ENCODE peak calls at places on chromosomes 12 and 14, in four cellular contexts. P is mesendoderm, K is IMR-90, U is H1. B is an unnamed sample.

GRCh38 chr14:103514596-103515421 is 7.8 kb downstream of the CKB start:
- DNase-seq in U (no peak), K (no peak), P (no peak), B (no peak)

GRCh38 chr12:118237908-118238307 is 102.0 kb downstream of the PEBP1 start:
- DNase-seq in P (no peak), U (no peak), K (peak), B (no peak)

GRCh38 chr12:93223440-93224426 is 154.0 kb upstream of the NUDT4 start:
- DNase-seq in U (no peak), P (no peak), K (no peak), B (no peak)

GRCh38 chr14:69695664-69696527 is 71.0 kb upstream of the SRSF5 start:
- DNase-seq in K (peak), P (peak), U (no peak), B (no peak)

GRCh38 chr12:46259071-46259470 is 9.8 kb downstream of the SLC38A1 start:
- DNase-seq in P (no peak), U (no peak), K (no peak), B (no peak)

GRCh38 chr14:73460691-73461127 is 2.4 kb upstream of the NUMB start:
- DNase-seq in P (no peak), K (peak), U (no peak), B (no peak)

GRCh38 chr12:3022961-3023360 is 54.2 kb upstream of the TSPAN9 start:
- DNase-seq in K (no peak), P (no peak), U (no peak), B (no peak)

GRCh38 chr12:3976351-3976938 is 103.2 kb upstream of the PARP11 start:
- DNase-seq in K (no peak), U (no peak), P (no peak), B (peak)

GRCh38 chr12:50739611-50740010 is 24.3 kb upstream of the ATF1 start:
- DNase-seq in U (no peak), K (peak), P (no peak), B (no peak)

GRCh38 chr12:20631711-20632110 is 63.4 kb upstream of the SLCO1C1 start:
- DNase-seq in U (no peak), K (no peak), P (no peak), B (no peak)

GRCh38 chr12:163406-163986 is 50.5 kb downstream of the SLC6A12 start:
- DNase-seq in U (no peak), P (no peak), K (no peak), B (no peak)

GRCh38 chr12:7180685-7181084 is 8.8 kb upstream of the PEX5 start:
- DNase-seq in U (no peak), K (peak), P (no peak), B (no peak)

GRCh38 chr12:58419182-58419760 is 477.9 kb downstream of the ATP23 start:
- DNase-seq in U (no peak), K (no peak), P (no peak), B (no peak)

GRCh38 chr12:52616680-52617402 is 1.5 kb downstream of the KRT73 start:
- DNase-seq in U (peak), K (no peak), P (no peak), B (no peak)
- H3K4me2 ChIP-seq in U (no peak), K (no peak), P (no peak), B (no peak)

DNA sequence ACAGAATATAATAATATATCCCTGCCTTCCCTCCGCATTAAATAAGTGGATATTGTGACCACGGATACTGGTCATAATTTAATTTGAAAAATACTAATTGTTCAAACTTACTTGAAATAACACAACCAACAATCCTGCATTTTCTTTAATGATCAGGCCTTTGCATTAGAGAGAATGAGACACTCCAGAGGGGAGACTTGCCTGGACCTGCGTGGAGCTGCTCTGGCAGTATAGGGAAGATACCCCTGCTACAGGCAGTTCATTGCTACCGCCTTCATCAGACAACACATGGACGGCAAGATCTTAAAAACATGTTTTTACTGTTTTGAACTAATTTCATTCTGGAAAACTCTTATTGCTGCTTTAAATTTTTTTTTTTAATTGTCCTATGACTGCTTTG is 211.0 kb upstream of the FAR2 start:
- DNase-seq in P (no peak), K (no peak), U (no peak), B (no peak)
- H4K5ac ChIP-seq in P (no peak), K (peak), U (no peak), B (no peak)

DNA sequence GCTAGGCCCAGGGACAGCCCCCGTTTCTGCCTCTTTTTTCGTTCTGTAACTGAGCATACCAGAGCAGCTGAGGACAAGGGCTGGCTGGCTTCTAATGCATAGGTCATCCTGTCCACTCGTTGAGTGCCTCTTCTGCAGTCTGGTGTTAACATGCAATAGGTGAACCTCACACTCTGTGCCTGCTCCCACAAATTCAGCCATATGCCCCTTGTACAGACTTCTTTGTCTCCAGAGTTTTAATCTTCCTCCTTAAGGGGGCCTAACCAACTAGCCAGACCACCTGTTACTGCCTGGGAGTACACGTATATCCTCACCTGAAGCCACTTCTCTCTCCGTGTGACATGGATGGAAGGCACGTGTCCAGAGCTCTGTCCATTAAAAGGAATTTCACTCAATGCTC is 111.1 kb downstream of the SLC15A4 start:
- DNase-seq in U (no peak), K (no peak), P (no peak), B (no peak)
- H3K4me2 ChIP-seq in U (no peak), K (no peak), P (no peak), B (no peak)

GRCh38 chr12:40105265-40105514 is 691 bp downstream of the SLC2A13 start:
- DNase-seq in P (no peak), U (no peak), K (no peak), B (no peak)
- H4K5ac ChIP-seq in P (no peak), U (no peak), K (no peak), B (no peak)

DNA sequence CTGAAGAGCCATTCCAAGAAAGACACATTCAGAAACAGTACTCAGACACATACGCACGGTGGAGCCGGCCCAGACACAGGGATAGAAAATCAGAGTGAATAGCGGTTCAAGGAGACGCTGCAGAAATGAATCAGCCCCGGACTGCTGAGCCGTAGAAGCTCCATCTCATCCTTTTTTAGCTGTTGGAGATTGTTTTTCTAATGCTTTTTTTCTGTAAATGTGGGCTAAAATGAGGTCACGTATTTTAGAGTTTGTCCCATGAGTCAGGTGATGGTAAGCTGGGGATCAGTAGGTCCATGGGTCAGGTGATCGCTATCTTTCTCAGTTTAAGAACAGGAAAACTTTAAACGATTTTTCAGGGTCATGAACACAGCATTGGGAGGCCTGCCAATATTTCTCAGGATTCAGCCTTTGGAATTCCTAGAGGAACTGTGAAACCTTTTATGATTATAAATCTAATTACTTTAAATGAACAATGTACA is 202.4 kb downstream of the ITPR2 start:
- DNase-seq in P (no peak), U (no peak), K (peak), B (no peak)
- H3K4me2 ChIP-seq in P (no peak), U (no peak), K (peak), B (no peak)

GRCh38 chr12:11397366-11397765 is 2.0 kb upstream of the PRB2 start:
- DNase-seq in U (no peak), P (peak), K (no peak), B (no peak)
- H4K5ac ChIP-seq in U (no peak), P (no peak), K (no peak), B (no peak)

GRCh38 chr14:36857842-36858445 is 196.3 kb downstream of the PAX9 start:
- DNase-seq in K (no peak), P (no peak), U (no peak), B (no peak)
- H3K4me2 ChIP-seq in K (no peak), P (no peak), U (no peak), B (no peak)

B was measured in H9.